ENCODE peak calls at places on chromosomes 11 and 22, in ten cellular contexts. One of them, this sample, is unnamed.
A peak's percentile ranks its signal among the peaks of the same experiment; 100 is the strongest.

GRCh38 chr11:122101625-122102291 is 14.3 kb downstream of the BLID start:
- DNase-seq in AG09309: peak; percentile 66
- DNase-seq in BJ: peak; percentile 55
- DNase-seq in breast epithelium: no peak
- DNase-seq in A549: no peak
- DNase-seq in choroid plexus epithelial cell: peak; percentile 92
- DNase-seq in tibial nerve: peak; percentile 54
- DNase-seq in keratinocyte: no peak
- DNase-seq in left ventricle myocardium inferior: peak; percentile 50
- DNase-seq in chondrocyte: no peak
- DNase-seq in this sample: peak; percentile 55

GRCh38 chr11:110778351-110778750 is 66.1 kb upstream of the ARHGAP20 start:
- DNase-seq in BJ: no peak
- DNase-seq in tibial nerve: no peak
- DNase-seq in A549: no peak
- DNase-seq in left ventricle myocardium inferior: no peak
- DNase-seq in breast epithelium: no peak
- DNase-seq in choroid plexus epithelial cell: peak; percentile 47
- DNase-seq in chondrocyte: no peak
- DNase-seq in keratinocyte: no peak
- DNase-seq in AG09309: no peak
- DNase-seq in this sample: no peak

GRCh38 chr22:30863161-30863833 is 105.3 kb downstream of the MORC2 start:
- DNase-seq in AG09309: no peak
- DNase-seq in left ventricle myocardium inferior: no peak
- DNase-seq in choroid plexus epithelial cell: no peak
- DNase-seq in keratinocyte: no peak
- DNase-seq in chondrocyte: no peak
- DNase-seq in tibial nerve: peak; percentile 4
- DNase-seq in BJ: no peak
- DNase-seq in breast epithelium: peak; percentile 45
- DNase-seq in A549: no peak
- DNase-seq in this sample: no peak

GRCh38 chr11:16902182-16902581 is 112.0 kb downstream of the PLEKHA7 start:
- DNase-seq in A549: no peak
- DNase-seq in breast epithelium: no peak
- DNase-seq in tibial nerve: no peak
- DNase-seq in choroid plexus epithelial cell: peak; percentile 8
- DNase-seq in keratinocyte: no peak
- DNase-seq in left ventricle myocardium inferior: no peak
- DNase-seq in AG09309: no peak
- DNase-seq in BJ: no peak
- DNase-seq in chondrocyte: no peak
- DNase-seq in this sample: no peak

GRCh38 chr11:110777765-110778164 is 65.5 kb upstream of the ARHGAP20 start:
- DNase-seq in A549: no peak
- DNase-seq in BJ: peak; percentile 24
- DNase-seq in breast epithelium: no peak
- DNase-seq in left ventricle myocardium inferior: no peak
- DNase-seq in tibial nerve: no peak
- DNase-seq in keratinocyte: no peak
- DNase-seq in chondrocyte: no peak
- DNase-seq in AG09309: no peak
- DNase-seq in choroid plexus epithelial cell: peak; percentile 73
- DNase-seq in this sample: no peak

GRCh38 chr11:124859171-124859570 is 6.1 kb upstream of the ROBO3 start:
- DNase-seq in breast epithelium: no peak
- DNase-seq in chondrocyte: no peak
- DNase-seq in A549: no peak
- DNase-seq in left ventricle myocardium inferior: no peak
- DNase-seq in choroid plexus epithelial cell: no peak
- DNase-seq in tibial nerve: no peak
- DNase-seq in BJ: no peak
- DNase-seq in AG09309: no peak
- DNase-seq in keratinocyte: no peak
- DNase-seq in this sample: no peak

GRCh38 chr11:79244175-79244804 is 196.5 kb downstream of the TENM4 start:
- DNase-seq in left ventricle myocardium inferior: no peak
- DNase-seq in tibial nerve: no peak
- DNase-seq in breast epithelium: no peak
- DNase-seq in choroid plexus epithelial cell: peak; percentile 94
- DNase-seq in chondrocyte: no peak
- DNase-seq in AG09309: peak; percentile 97
- DNase-seq in BJ: peak; percentile 92
- DNase-seq in keratinocyte: peak; percentile 71
- DNase-seq in A549: peak; percentile 71
- DNase-seq in this sample: no peak

GRCh38 chr22:23909258-23909898 is 15.2 kb downstream of the MIF start:
- DNase-seq in chondrocyte: no peak
- DNase-seq in left ventricle myocardium inferior: no peak
- DNase-seq in keratinocyte: no peak
- DNase-seq in breast epithelium: no peak
- DNase-seq in BJ: no peak
- DNase-seq in tibial nerve: no peak
- DNase-seq in AG09309: no peak
- DNase-seq in A549: no peak
- DNase-seq in choroid plexus epithelial cell: peak; percentile 58
- DNase-seq in this sample: no peak

GRCh38 chr11:100562102-100562501 is 125.0 kb upstream of the ARHGAP42 start:
- DNase-seq in breast epithelium: no peak
- DNase-seq in choroid plexus epithelial cell: peak; percentile 92
- DNase-seq in keratinocyte: no peak
- DNase-seq in A549: no peak
- DNase-seq in left ventricle myocardium inferior: no peak
- DNase-seq in chondrocyte: no peak
- DNase-seq in BJ: peak; percentile 62
- DNase-seq in AG09309: peak; percentile 57
- DNase-seq in tibial nerve: no peak
- DNase-seq in this sample: no peak

GRCh38 chr11:6647282-6647679 is 8.3 kb downstream of the DCHS1 start:
- DNase-seq in left ventricle myocardium inferior: peak; percentile 64
- DNase-seq in tibial nerve: no peak
- DNase-seq in chondrocyte: no peak
- DNase-seq in A549: no peak
- DNase-seq in BJ: peak; percentile 31
- DNase-seq in keratinocyte: no peak
- DNase-seq in breast epithelium: no peak
- DNase-seq in choroid plexus epithelial cell: peak; percentile 45
- DNase-seq in AG09309: no peak
- DNase-seq in this sample: no peak

GRCh38 chr22:50192056-50192824 is 6.5 kb downstream of the TRABD start:
- DNase-seq in left ventricle myocardium inferior: no peak
- DNase-seq in chondrocyte: no peak
- DNase-seq in keratinocyte: peak; percentile 11
- DNase-seq in tibial nerve: no peak
- DNase-seq in AG09309: no peak
- DNase-seq in BJ: no peak
- DNase-seq in breast epithelium: no peak
- DNase-seq in choroid plexus epithelial cell: no peak
- DNase-seq in A549: no peak
- DNase-seq in this sample: no peak

DNA sequence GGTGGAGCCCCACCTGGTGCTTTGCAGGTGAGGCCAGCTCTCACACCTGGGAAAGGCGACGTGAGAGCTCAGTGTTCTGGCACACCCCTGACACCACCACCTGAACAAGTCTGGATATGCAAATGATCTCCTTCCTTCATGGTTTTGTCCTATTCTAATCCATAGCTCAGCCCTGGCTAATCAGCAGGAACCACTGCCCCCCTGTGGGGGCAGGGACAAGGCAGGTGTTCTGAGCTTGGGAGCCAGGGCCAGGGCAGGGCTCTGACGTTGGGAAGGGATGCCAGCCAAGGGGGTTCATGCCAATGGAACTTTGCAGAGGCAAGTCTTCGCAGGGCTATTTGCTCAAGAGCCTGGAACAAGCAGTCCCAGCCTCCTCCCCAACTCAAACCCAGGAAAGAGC is 144.2 kb downstream of the TRIM29 start:
- DNase-seq in tibial nerve: no peak
- DNase-seq in keratinocyte: no peak
- DNase-seq in BJ: no peak
- DNase-seq in A549: no peak
- DNase-seq in AG09309: no peak
- DNase-seq in choroid plexus epithelial cell: no peak
- DNase-seq in breast epithelium: peak; percentile 62
- DNase-seq in chondrocyte: no peak
- DNase-seq in left ventricle myocardium inferior: no peak
- DNase-seq in this sample: no peak
- TF ChIP-seq CTCF in tibial nerve: no peak
- TF ChIP-seq CTCF in keratinocyte: peak; percentile 26
- TF ChIP-seq CTCF in BJ: no peak
- TF ChIP-seq CTCF in A549: no peak
- TF ChIP-seq CTCF in AG09309: no peak
- TF ChIP-seq CTCF in choroid plexus epithelial cell: no peak
- TF ChIP-seq CTCF in breast epithelium: no peak
- TF ChIP-seq CTCF in chondrocyte: no peak
- TF ChIP-seq CTCF in left ventricle myocardium inferior: peak; percentile 25
- TF ChIP-seq CTCF in this sample: no peak

DNA sequence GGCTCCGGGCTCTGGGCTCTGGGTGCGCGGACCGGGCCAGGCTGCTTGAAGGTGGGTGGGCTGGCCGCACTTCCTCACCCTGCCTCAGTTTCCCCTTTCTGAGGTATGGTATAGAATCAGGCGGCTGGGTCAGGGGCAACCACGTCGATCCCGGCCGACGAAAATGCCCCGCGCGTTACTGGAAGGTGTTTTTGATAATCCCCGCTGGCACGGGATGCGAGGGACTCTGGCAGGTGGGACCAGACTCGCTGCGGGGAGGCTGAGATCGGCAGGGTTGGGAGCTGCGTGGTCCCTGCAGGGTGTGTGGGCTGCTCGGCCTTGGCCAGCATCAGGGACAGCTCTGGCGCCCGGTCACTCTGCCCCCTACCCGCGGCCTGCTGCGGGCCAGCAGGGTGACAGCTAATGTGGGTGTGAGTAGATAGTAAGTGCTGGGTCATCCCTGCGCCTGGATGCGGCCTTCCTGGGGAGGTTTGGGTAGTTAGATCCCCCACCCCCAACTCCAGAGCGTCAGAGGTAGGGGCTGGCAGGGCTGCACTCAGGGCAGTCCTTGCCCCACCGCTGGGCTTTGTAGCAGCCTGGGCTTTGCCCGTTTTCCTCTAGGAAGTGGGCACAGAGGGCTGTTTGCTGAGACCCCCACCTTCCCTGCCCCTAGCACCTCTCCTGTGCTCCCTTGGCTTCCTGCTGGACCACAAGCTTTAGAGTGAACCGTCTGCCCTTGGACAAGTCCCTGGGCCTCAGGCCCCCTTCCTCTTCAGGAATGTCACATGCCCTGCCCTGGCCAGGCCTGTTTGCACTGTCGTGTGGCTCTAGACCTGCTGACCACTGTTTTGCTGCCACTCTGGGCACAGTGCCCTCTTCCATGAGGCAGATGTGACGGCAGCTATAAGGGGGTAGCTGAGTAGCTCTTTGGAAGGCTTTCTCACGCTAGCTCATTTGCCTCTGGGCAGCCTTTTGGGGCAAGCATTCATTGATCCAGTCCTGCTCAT is 579 bp downstream of the TANGO2 start:
- DNase-seq in BJ: peak; percentile 10
- DNase-seq in breast epithelium: no peak
- DNase-seq in tibial nerve: no peak
- DNase-seq in AG09309: peak; percentile 48
- DNase-seq in chondrocyte: no peak
- DNase-seq in A549: no peak
- DNase-seq in left ventricle myocardium inferior: peak; percentile 82
- DNase-seq in keratinocyte: no peak
- DNase-seq in choroid plexus epithelial cell: no peak
- DNase-seq in this sample: peak; percentile 45
- TF ChIP-seq CTCF in BJ: peak; percentile 27
- TF ChIP-seq CTCF in breast epithelium: no peak
- TF ChIP-seq CTCF in tibial nerve: no peak
- TF ChIP-seq CTCF in AG09309: no peak
- TF ChIP-seq CTCF in chondrocyte: peak; percentile 49
- TF ChIP-seq CTCF in A549: no peak
- TF ChIP-seq CTCF in left ventricle myocardium inferior: no peak
- TF ChIP-seq CTCF in keratinocyte: no peak
- TF ChIP-seq CTCF in choroid plexus epithelial cell: no peak
- TF ChIP-seq CTCF in this sample: no peak

DNA sequence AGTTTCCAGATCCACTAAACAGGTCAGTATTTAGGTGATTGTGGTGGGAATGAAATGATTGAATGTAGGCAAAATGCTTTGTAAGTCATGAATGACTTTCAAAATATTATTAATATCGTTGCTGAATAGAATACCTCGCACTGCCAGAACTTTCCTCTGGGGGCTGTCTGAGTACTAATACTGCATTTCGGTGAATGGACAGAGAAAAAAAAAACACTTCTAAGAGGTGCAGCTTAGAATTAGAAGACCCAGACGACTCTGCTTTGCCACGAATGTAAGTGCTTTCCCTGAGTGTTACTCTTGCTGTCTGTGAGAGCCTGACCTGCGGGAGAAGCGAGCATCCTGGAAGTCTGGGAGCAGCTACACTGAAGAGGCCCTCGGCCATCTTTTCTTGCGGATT is 95.0 kb downstream of the SCN3B start:
- DNase-seq in A549: no peak
- DNase-seq in choroid plexus epithelial cell: peak; percentile 59
- DNase-seq in BJ: no peak
- DNase-seq in keratinocyte: no peak
- DNase-seq in chondrocyte: no peak
- DNase-seq in AG09309: no peak
- DNase-seq in left ventricle myocardium inferior: no peak
- DNase-seq in tibial nerve: no peak
- DNase-seq in breast epithelium: no peak
- DNase-seq in this sample: no peak
- TF ChIP-seq CTCF in A549: no peak
- TF ChIP-seq CTCF in choroid plexus epithelial cell: peak; percentile 55
- TF ChIP-seq CTCF in BJ: peak; percentile 43
- TF ChIP-seq CTCF in keratinocyte: peak; percentile 6
- TF ChIP-seq CTCF in chondrocyte: peak; percentile 49
- TF ChIP-seq CTCF in AG09309: peak; percentile 40
- TF ChIP-seq CTCF in left ventricle myocardium inferior: no peak
- TF ChIP-seq CTCF in tibial nerve: peak; percentile 14
- TF ChIP-seq CTCF in breast epithelium: no peak
- TF ChIP-seq CTCF in this sample: peak; percentile 19

GRCh38 chr11:31625868-31626267 is 116.3 kb downstream of the ELP4 start:
- DNase-seq in keratinocyte: no peak
- DNase-seq in chondrocyte: no peak
- DNase-seq in AG09309: no peak
- DNase-seq in left ventricle myocardium inferior: no peak
- DNase-seq in tibial nerve: no peak
- DNase-seq in choroid plexus epithelial cell: no peak
- DNase-seq in BJ: no peak
- DNase-seq in breast epithelium: no peak
- DNase-seq in A549: no peak
- DNase-seq in this sample: no peak

GRCh38 chr11:31619980-31620379 is 110.4 kb downstream of the ELP4 start:
- DNase-seq in A549: no peak
- DNase-seq in BJ: no peak
- DNase-seq in AG09309: no peak
- DNase-seq in breast epithelium: no peak
- DNase-seq in chondrocyte: no peak
- DNase-seq in left ventricle myocardium inferior: no peak
- DNase-seq in keratinocyte: no peak
- DNase-seq in choroid plexus epithelial cell: no peak
- DNase-seq in tibial nerve: no peak
- DNase-seq in this sample: no peak

DNA sequence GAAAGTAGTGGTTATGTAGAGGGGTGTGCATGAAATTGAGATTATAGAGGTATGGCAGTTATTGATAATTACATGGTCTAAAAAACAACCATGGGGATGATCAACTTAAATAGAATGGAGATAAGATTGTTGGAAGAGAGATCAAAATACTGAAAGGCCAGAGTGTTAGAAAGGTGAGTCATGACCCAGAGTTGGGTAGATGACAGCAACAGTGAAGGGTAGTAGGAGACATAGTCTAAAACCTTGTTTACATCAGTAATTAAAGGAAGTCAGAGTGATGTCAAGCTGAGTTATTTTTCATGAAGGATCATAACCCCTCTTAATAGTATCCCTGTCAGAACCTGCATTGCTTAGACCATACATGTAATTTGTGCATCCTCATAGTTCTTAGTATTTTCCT is 110.9 kb downstream of the ELP4 start:
- DNase-seq in A549: no peak
- DNase-seq in breast epithelium: no peak
- DNase-seq in tibial nerve: no peak
- DNase-seq in keratinocyte: no peak
- DNase-seq in AG09309: no peak
- DNase-seq in choroid plexus epithelial cell: no peak
- DNase-seq in chondrocyte: no peak
- DNase-seq in BJ: no peak
- DNase-seq in left ventricle myocardium inferior: no peak
- DNase-seq in this sample: no peak
- TF ChIP-seq CTCF in A549: no peak
- TF ChIP-seq CTCF in breast epithelium: no peak
- TF ChIP-seq CTCF in tibial nerve: no peak
- TF ChIP-seq CTCF in keratinocyte: no peak
- TF ChIP-seq CTCF in AG09309: no peak
- TF ChIP-seq CTCF in choroid plexus epithelial cell: no peak
- TF ChIP-seq CTCF in chondrocyte: no peak
- TF ChIP-seq CTCF in BJ: no peak
- TF ChIP-seq CTCF in left ventricle myocardium inferior: no peak
- TF ChIP-seq CTCF in this sample: no peak

This sample was measured in nephron progenitor cell.